ENCODE peak calls at places on chromosomes 4 and X, in four cellular contexts. A is A673, C is aorta, Z is GM23248. J is an unnamed sample.

GRCh38 chrX:56762707-56763555 is 33.9 kb downstream of the NBDY start:
- DNase-seq in A (no peak), C (peak), Z (no peak), J (no peak)

GRCh38 chr4:68324509-68325262 is 25.2 kb downstream of the YTHDC1 start:
- DNase-seq in A (no peak), C (no peak), Z (no peak), J (no peak)

GRCh38 chr4:81454498-81454897 is 17.2 kb downstream of the RASGEF1B start:
- DNase-seq in A (peak), C (no peak), Z (peak), J (no peak)

GRCh38 chrX:72272868-72273267 is 4.2 kb downstream of the RPS4X start:
- DNase-seq in A (no peak), C (no peak), Z (peak), J (no peak)

GRCh38 chr4:82786004-82786400 is 12.6 kb downstream of the SCD5 start:
- DNase-seq in A (no peak), C (no peak), Z (peak), J (no peak)

GRCh38 chr4:72567821-72568620 is 1.0 kb downstream of the ADAMTS3 start:
- DNase-seq in A (peak), C (peak), Z (peak), J (peak)

GRCh38 chr4:184163813-184164212 is 53.9 kb downstream of the ENPP6 start:
- DNase-seq in A (peak), C (no peak), Z (peak), J (peak)

GRCh38 chr4:76690091-76690905 is 207.6 kb downstream of the SOWAHB start:
- DNase-seq in A (peak), C (no peak), Z (peak), J (no peak)

GRCh38 chr4:16875487-16875886 is 23.0 kb downstream of the LDB2 start:
- DNase-seq in A (peak), C (no peak), Z (peak), J (no peak)

GRCh38 chr4:183288955-183289354 is 31.1 kb downstream of the CLDN22 start:
- DNase-seq in A (no peak), C (peak), Z (no peak), J (no peak)

GRCh38 chr4:163681208-163681821 is 186.8 kb downstream of the TMA16 start:
- DNase-seq in A (peak), C (no peak), Z (peak), J (peak)

GRCh38 chrX:68693481-68694410 is 46.3 kb downstream of the STARD8 start:
- DNase-seq in A (peak), C (peak), Z (peak), J (peak)

GRCh38 chr4:85738721-85739120 is 263.8 kb downstream of the ARHGAP24 start:
- DNase-seq in A (no peak), C (no peak), Z (peak), J (no peak)

GRCh38 chr4:141131738-141132688 is 1.3 kb downstream of the RNF150 start:
- DNase-seq in A (peak), C (peak), Z (peak), J (peak)

GRCh38 chrX:71652405-71652804 is 14.9 kb upstream of the LOC101059915 start:
- DNase-seq in A (peak), C (no peak), Z (peak), J (peak)

GRCh38 chr4:158410272-158410671 is 111.4 kb upstream of the RXFP1 start:
- DNase-seq in A (peak), C (no peak), Z (peak), J (no peak)

GRCh38 chr4:43316813-43317212 is 424.3 kb downstream of the GRXCR1 start:
- DNase-seq in A (no peak), C (no peak), Z (peak), J (peak)

GRCh38 chr4:1843852-1844251 is 12.1 kb downstream of the LETM1 start:
- DNase-seq in A (no peak), C (no peak), Z (peak), J (peak)

GRCh38 chr4:65341557-65341956 is 328.7 kb downstream of the EPHA5 start:
- DNase-seq in A (no peak), C (no peak), Z (no peak), J (no peak)

GRCh38 chr4:133160853-133161252 is 11.8 kb downstream of the PCDH10 start:
- DNase-seq in A (no peak), C (no peak), Z (no peak), J (no peak)

GRCh38 chr4:168794881-168795280 is 215.2 kb downstream of the CBR4 start:
- DNase-seq in A (no peak), C (no peak), Z (no peak), J (no peak)

GRCh38 chrX:68827848-68828562 is 816 bp upstream of the EFNB1 start:
- DNase-seq in A (peak), C (peak), Z (peak), J (peak)

GRCh38 chr4:7132730-7133582 is 59.4 kb upstream of the SORCS2 start:
- DNase-seq in A (no peak), C (no peak), Z (peak), J (no peak)

GRCh38 chr4:113646456-113646809 is 115.1 kb downstream of the CAMK2D start:
- DNase-seq in A (peak), C (no peak), Z (peak), J (no peak)

GRCh38 chr4:173509031-173510001 is 20.7 kb downstream of the HAND2 start:
- DNase-seq in A (no peak), C (peak), Z (peak), J (peak)

GRCh38 chrX:21972721-21973120 is 32.2 kb downstream of the SMS start:
- DNase-seq in A (peak), C (no peak), Z (peak), J (no peak)

GRCh38 chrX:97057349-97057909 is 173.7 kb downstream of the RPA4 start:
- DNase-seq in A (no peak), C (no peak), Z (no peak), J (no peak)

GRCh38 chrX:64394874-64395567 is at the start of gene MTMR8:
- DNase-seq in A (no peak), C (peak), Z (peak), J (peak)

GRCh38 chr4:136687596-136687995 is 844.7 kb downstream of the PCDH18 start:
- DNase-seq in A (no peak), C (no peak), Z (no peak), J (no peak)

GRCh38 chrX:110167952-110168451 is 149.9 kb downstream of the AMMECR1 start:
- DNase-seq in A (peak), C (no peak), Z (peak), J (peak)

GRCh38 chrX:25020391-25021131 is 4.8 kb upstream of the ARX start:
- DNase-seq in A (peak), C (no peak), Z (no peak), J (no peak)

GRCh38 chrX:54181196-54181953 is 1.7 kb downstream of the FAM120C start:
- DNase-seq in A (peak), C (no peak), Z (peak), J (no peak)

GRCh38 chr4:25588211-25588610 is 67.4 kb upstream of the SLC34A2 start:
- DNase-seq in A (no peak), C (no peak), Z (no peak), J (no peak)

DNA sequence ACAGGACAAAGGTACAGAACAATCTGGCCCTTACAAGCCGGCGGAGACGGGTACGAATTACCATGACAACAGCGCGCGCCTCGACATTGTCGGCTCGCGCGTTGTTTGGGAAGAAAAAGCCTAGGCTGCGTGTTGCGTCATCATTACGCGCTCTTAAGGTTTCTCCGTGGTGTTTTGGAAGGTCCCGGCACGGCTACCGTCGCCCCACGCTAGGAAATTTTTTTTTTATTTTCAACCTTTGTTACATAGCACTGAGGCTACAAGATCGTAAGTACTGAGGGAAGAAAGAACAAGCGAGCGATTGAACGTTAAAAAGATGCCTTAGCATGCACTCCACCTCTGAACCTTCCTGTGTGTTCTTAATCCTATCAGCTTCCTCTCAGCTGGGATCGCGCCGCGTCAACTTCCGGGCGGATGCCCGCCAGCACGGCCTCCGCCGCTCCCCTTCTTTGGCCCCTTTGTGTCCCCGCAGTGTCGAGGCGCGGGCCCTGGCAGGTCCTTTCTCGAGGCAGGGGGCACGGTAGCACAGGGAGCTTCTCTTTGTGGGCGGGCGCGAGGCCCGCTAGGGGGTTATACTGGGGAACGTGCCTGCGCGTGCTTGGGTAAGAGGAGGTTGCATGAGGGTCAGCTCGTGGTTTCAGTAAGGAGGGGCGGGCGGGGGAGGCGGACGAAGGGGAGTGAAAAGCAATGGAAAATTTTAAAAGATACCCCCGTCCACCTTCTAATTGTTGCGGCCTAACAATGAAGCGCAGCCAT is at the start of gene SMARCAD1:
- DNase-seq in A (peak), C (peak), Z (peak), J (peak)
- H3K4me3 ChIP-seq in A (peak), C (peak), Z (peak), J (peak)

GRCh38 chr4:102343964-102344519 is 1.2 kb downstream of the SLC39A8 start:
- DNase-seq in A (peak), C (no peak), Z (no peak), J (no peak)

GRCh38 chr4:102341201-102341600 is 4.1 kb downstream of the SLC39A8 start:
- DNase-seq in A (no peak), C (no peak), Z (no peak), J (no peak)

GRCh38 chr4:102344955-102345794 is at the start of gene SLC39A8:
- DNase-seq in A (peak), C (peak), Z (peak), J (peak)

GRCh38 chr4:102344520-102344954 is 745 bp downstream of the SLC39A8 start:
- DNase-seq in A (peak), C (peak), Z (peak), J (peak)

GRCh38 chr4:102342404-102343074 is 2.7 kb downstream of the SLC39A8 start:
- DNase-seq in A (no peak), C (no peak), Z (no peak), J (no peak)
- H3K4me3 ChIP-seq in A (no peak), C (no peak), Z (no peak), J (no peak)

GRCh38 chrX:41339148-41339547 is 5.2 kb downstream of the DDX3X start:
- DNase-seq in A (no peak), C (no peak), Z (no peak), J (no peak)
- H3K4me3 ChIP-seq in A (no peak), C (no peak), Z (no peak), J (no peak)

GRCh38 chr4:124635331-124635730 is 77.2 kb downstream of the ANKRD50 start:
- DNase-seq in A (peak), C (no peak), Z (no peak), J (no peak)

GRCh38 chr4:124632439-124632838 is 80.1 kb downstream of the ANKRD50 start:
- DNase-seq in A (no peak), C (no peak), Z (no peak), J (no peak)

GRCh38 chr4:124640037-124640730 is 72.3 kb downstream of the ANKRD50 start:
- DNase-seq in A (peak), C (no peak), Z (peak), J (no peak)

GRCh38 chr4:124633285-124633941 is 79.1 kb downstream of the ANKRD50 start:
- DNase-seq in A (no peak), C (no peak), Z (no peak), J (no peak)

GRCh38 chr4:124636793-124637192 is 75.7 kb downstream of the ANKRD50 start:
- DNase-seq in A (peak), C (no peak), Z (no peak), J (no peak)
- H3K4me3 ChIP-seq in A (no peak), C (no peak), Z (no peak), J (no peak)

DNA sequence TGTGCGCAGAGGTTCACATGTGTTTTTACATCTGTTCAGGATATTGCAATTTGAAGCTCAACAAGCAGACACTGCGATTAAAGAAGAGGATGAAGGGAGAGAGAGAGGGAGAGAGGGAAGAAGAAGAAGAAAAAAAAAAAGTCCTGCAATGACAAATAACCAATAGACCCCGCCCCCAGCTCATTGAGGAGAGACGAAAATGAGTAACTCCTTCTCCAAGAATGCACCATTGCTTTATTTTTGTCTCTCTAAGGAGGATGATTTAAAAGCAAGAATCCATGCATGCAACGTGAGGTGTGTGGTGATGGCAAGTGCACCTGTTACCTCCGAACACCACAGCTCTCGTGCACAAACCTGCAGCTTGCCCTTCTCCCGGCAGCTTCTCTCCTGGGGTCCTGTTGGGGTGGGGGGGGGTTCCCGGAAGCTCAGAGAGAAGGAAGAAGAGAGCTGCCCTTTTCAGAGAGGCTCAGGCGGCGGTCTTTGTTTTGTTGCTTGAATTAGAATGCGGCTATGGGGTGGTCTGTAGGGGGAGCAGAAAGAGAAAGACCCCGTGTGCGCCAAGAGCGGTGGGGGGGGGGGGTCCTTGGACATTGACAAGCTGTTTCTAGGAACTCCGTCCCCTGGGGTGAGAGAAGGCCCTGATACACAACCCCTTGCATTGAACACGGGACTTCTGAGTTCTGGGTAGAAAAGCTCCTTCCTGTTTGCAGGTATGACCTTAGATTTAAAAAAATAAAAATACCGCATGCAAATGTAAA is 100.7 kb downstream of the CRLF2 start:
- DNase-seq in A (no peak), C (no peak), Z (no peak), J (no peak)
- H3K4me3 ChIP-seq in A (no peak), C (no peak), Z (no peak), J (no peak)

DNA sequence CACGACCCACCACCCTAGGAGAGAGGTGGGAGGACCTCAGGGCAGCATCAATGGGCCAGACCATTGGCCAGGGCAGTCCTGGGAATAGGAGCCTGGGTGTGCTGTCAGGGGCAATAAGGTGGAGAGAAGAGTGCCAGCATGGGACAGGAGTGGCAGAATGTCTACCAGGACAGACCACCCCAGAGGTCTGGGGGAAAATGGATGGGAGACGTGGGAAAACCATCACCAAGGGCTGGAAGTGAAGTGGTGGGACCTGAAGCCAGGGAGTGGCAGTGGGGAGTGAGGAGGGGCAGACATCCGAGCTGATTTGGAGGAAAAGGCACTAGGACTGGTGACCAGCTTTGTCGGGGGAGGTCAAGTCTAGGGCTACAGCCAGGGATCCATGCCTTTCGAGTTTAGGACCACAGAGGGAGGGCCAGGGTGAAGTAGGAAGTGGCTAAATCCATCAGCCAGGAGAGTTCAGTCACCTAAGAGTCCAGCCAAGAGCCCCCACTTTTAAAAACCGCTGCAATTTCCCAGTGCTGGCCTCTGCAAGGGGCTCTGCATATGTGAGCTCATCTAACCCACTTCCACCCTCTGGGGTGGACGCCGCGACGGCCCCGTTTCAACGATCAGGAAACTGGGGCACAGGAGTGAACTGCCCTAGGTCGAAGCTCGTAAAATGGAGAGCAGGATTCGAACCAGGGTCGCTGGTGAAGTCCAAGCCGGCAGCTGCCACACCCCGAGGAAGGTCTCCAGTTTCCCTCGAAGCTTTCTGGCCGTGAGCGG is 809 bp downstream of the EVC2 start:
- DNase-seq in A (peak), C (no peak), Z (no peak), J (no peak)
- H3K4me3 ChIP-seq in A (peak), C (peak), Z (peak), J (peak)